ENCODE peak calls at places on chromosomes 2 and 18, in five cellular contexts. Q, M, Y, L and E are unnamed samples.

GRCh38 chr2:99481941-99482340 is 7.9 kb downstream of the REV1 start:
- DNase-seq in Y (no peak), L (no peak), M (no peak), Q (no peak), E (no peak)

GRCh38 chr2:124804014-124804940 is 779.2 kb downstream of the CNTNAP5 start:
- DNase-seq in Y (no peak), L (no peak), Q (peak), M (no peak), E (peak)

GRCh38 chr2:66432801-66433694 is 1.9 kb upstream of the MEIS1 start:
- DNase-seq in M (peak), Y (peak), L (peak), Q (peak), E (peak)

GRCh38 chr2:160471950-160472349 is 21.7 kb downstream of the RBMS1 start:
- DNase-seq in Y (no peak), Q (no peak), M (no peak), L (no peak), E (peak)

GRCh38 chr2:164014068-164014577 is 278.3 kb upstream of the FIGN start:
- DNase-seq in L (no peak), Y (no peak), M (peak), Q (no peak), E (no peak)

GRCh38 chr2:168116448-168116847 is 130.9 kb downstream of the STK39 start:
- DNase-seq in L (no peak), M (no peak), Y (no peak), Q (peak), E (peak)

GRCh38 chr18:48405108-48405507 is 4.1 kb downstream of the ZBTB7C start:
- DNase-seq in Q (peak), Y (no peak), M (no peak), L (peak), E (no peak)

GRCh38 chr2:67548317-67549095 is 151.4 kb downstream of the ETAA1 start:
- DNase-seq in Y (no peak), M (no peak), Q (no peak), L (no peak), E (no peak)

GRCh38 chr2:101759162-101759561 is 61.7 kb downstream of the MAP4K4 start:
- DNase-seq in Q (peak), Y (no peak), L (peak), M (no peak), E (peak)

GRCh38 chr18:43662657-43663056 is 385.4 kb upstream of the SYT4 start:
- DNase-seq in Y (no peak), Q (peak), M (no peak), L (peak), E (peak)

GRCh38 chr2:217189131-217189530 is 329.3 kb upstream of the TNP1 start:
- DNase-seq in Q (no peak), Y (no peak), M (no peak), L (no peak), E (no peak)

GRCh38 chr2:226048625-226049024 is 649.1 kb downstream of the NYAP2 start:
- DNase-seq in M (no peak), L (peak), Y (no peak), Q (peak), E (peak)

GRCh38 chr18:48797841-48798255 is 152.9 kb downstream of the SMAD7 start:
- DNase-seq in Y (peak), L (no peak), Q (no peak), M (no peak), E (peak)

GRCh38 chr2:55123851-55124269 is 73.6 kb upstream of the RTN4 start:
- DNase-seq in M (no peak), L (no peak), Q (no peak), Y (no peak), E (no peak)

GRCh38 chr2:125516496-125517109 is 1139.4 kb upstream of the GYPC start:
- DNase-seq in L (no peak), Y (no peak), Q (peak), M (no peak), E (peak)

GRCh38 chr18:67517224-67517765 is 775 bp upstream of the DSEL start:
- DNase-seq in M (peak), Y (peak), L (no peak), Q (peak), E (peak)

GRCh38 chr18:12029786-12030571 is 48.7 kb downstream of the IMPA2 start:
- DNase-seq in L (no peak), Q (no peak), Y (no peak), M (no peak), E (no peak)

GRCh38 chr2:188028739-188029138 is 262.9 kb upstream of the GULP1 start:
- DNase-seq in M (no peak), Q (no peak), Y (no peak), L (no peak), E (no peak)

GRCh38 chr2:159714586-159714930 is 2.3 kb downstream of the MARCHF7 start:
- DNase-seq in M (no peak), Y (no peak), Q (no peak), L (no peak), E (no peak)

GRCh38 chr2:17476060-17476459 is 42.2 kb downstream of the RAD51AP2 start:
- DNase-seq in L (no peak), Y (no peak), M (no peak), Q (no peak), E (peak)

GRCh38 chr18:35983818-35984217 is 11.3 kb downstream of the RMP24 start:
- DNase-seq in L (peak), Q (peak), Y (no peak), M (no peak), E (no peak)

GRCh38 chr2:53289309-53290006 is 478.1 kb upstream of the CHAC2 start:
- DNase-seq in Q (no peak), M (no peak), L (no peak), Y (no peak), E (no peak)

GRCh38 chr18:10748641-10749040 is 222.8 kb downstream of the NAPG start:
- DNase-seq in Q (peak), Y (no peak), L (no peak), M (no peak), E (no peak)

DNA sequence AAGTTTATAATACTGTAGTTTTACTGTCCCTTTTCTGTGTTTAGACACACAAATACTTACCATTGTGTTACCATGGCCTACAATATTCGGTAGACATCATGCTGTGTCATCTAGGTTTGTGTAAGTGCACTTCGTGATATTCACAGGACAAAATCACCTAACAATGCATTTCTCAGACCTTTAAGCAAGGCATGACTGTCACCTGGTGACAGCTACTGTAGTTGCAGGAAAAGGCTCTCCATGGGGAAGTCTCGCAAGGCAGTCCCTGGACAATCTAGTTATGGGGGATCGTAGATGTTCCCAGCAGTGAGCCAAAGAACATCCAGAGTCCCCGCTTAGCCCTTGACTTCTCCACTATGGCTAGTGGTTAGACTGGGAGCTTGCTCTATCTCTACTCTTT is 73.1 kb downstream of the EIF2AK3 start:
- DNase-seq in Y (no peak), M (no peak), Q (no peak), L (no peak), E (no peak)
- TF ChIP-seq CTCF in Y (no peak), M (no peak), Q (no peak), L (no peak), E (no peak)

GRCh38 chr2:10935953-10936942 is 24.5 kb downstream of the KCNF1 start:
- DNase-seq in Q (peak), M (peak), L (peak), Y (no peak), E (peak)
- H3K4me3 ChIP-seq in Q (no peak), M (no peak), L (no peak), Y (no peak), E (no peak)

DNA sequence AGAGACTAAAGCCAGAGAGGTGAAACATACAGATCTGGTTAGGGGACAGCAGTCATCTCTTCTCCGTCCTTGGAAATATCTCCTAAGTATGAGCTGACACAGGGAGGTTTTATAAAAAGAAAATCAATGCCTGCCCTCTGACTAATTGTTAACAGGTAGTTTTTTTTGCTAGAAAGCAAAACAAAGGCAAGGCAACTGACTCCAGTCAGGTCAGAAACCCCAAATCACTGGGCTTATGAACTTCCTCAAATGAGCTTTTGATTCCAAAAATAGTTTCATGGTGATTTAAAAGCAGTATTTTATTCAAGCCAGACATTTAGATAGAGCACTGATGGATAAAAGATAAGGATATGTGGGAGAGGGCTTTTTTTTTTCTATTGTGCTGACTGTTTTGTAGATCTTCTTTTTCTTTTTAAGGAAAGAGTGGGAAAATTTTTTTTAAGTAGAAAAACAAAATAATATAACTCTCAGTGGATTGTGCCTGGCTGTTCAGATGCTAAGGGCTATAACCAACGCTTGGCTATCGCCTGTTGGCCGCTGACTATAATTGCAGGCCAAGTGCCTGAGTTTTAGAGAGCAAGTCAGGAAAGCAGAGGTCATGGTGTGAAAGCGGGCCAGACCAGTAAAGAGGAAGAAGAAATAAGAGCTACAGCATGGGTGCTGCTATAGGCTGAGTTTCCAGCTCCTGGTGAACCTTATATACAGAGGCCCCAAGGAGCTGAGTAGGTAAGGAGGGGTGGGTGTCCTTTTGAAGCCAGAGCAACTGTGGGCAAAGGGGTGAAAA is 44.9 kb downstream of the MRPL35 start:
- DNase-seq in Q (no peak), L (no peak), M (no peak), Y (peak), E (no peak)
- TF ChIP-seq CTCF in Q (no peak), L (no peak), M (no peak), Y (no peak), E (no peak)

GRCh38 chr2:19787134-19787533 is 114.6 kb downstream of the TTC32 start:
- DNase-seq in Q (no peak), L (no peak), Y (peak), M (no peak), E (no peak)
- H3K4me3 ChIP-seq in Q (no peak), L (no peak), Y (no peak), M (no peak), E (no peak)

DNA sequence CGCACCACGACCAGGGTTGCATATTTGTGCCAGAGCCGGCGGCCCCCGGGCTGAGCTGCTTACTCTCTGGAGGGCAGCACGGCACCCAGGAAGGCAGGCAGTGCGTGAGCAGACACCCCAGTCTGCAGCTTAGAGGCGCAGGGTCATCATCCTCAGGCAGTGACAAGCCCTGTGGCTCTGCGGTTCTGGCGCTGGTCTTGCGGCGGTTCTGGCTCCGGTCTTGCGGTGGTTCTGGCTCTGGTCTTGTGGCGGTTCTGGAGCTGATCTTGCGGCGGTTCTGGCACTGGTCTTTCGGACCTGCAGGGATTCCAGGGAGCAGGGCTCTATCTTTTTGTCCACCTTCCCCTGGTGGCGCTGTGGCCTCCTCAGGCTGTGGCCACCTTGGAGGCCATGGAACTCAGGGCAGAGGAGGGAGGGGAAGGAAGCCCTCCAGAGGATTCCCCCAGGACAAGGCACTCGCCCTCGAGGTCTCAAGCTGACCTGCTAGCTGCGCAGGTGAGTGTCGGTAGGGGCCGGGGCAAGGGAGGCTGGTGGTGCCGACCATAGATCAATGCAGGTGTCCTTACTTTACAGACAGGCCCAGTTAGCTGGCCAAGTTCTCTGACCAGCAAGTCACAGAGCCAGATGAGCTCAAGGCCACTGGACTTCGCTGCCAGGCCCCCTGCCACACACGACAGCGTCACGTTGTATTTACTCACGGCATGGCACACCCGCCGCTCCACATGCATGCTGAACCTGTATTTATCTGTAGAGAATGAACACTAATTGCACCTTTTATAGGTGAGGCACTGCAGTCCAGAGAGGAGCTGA is 14.9 kb downstream of the ESPNL start:
- DNase-seq in M (no peak), Y (no peak), L (no peak), Q (no peak), E (no peak)
- TF ChIP-seq CTCF in M (no peak), Y (no peak), L (no peak), Q (no peak), E (no peak)

DNA sequence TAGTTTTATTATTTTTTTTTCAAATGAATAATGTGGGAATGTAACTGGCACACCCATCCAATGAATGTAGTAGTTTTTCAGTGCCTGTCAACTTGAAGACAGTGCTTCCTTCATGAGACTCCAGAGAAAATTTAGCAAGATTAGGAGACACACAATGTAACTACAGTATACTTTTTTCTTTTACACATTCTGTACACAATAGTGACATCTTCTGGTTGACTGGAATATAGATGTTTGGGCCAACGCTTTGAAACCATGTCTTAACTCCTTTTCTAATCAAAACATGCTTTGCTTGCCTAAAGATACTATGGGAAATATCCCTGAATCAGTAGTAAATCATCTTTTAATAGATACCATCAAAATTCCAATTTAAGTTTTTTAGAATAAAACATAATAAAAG is 229.5 kb upstream of the ZC3H15 start:
- DNase-seq in M (no peak), Q (peak), Y (no peak), L (peak), E (peak)
- H3K4me3 ChIP-seq in M (no peak), Q (no peak), Y (no peak), L (no peak), E (no peak)

DNA sequence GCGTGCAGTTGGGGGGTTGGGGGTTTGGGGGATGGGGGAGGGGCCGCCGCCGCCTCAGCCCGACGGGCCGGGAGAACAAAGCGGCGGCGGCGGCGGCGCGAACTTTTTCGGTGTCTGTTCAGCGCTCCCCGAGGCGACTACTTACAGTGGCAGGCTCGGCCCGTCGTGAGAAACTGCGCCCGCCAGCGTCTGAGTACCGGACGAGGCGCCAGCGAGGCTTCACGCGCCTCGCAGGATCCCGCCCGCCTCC is 172 bp downstream of the PRKD3 start:
- DNase-seq in L (no peak), Y (no peak), M (peak), Q (peak), E (peak)
- TF ChIP-seq CTCF in L (no peak), Y (no peak), M (no peak), Q (no peak), E (no peak)

DNA sequence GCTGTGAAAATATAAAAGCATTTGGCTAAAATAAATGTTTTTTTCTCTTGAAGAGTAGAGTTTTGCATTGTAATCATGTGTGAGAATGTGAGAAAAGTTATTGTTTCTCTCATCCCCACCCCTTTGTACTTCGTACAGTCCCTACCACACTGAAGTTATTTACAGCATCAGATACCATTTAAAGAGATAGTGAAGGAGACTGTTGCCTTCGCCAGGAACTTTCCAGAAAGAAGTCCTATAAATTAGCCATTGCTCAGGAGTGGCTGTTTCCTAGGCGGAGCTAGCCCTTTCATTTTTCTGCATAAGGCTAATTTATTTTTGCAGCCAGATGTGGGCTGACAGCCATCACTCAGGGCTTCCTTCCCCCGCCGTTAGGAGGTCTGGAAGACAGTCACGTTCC is 16.9 kb downstream of the TSHZ1 start:
- DNase-seq in M (no peak), Y (no peak), Q (no peak), L (no peak), E (peak)
- H3K4me3 ChIP-seq in M (no peak), Y (peak), Q (no peak), L (peak), E (peak)